ENCODE peak calls at places on chromosomes 3 and 15, in five cellular contexts. T is ascending aorta, W is upper lobe of right lung, P is heart right ventricle, G is BE2C. B is an unnamed sample.
A peak's percentile ranks its signal among the peaks of the same experiment; 100 is the strongest.

GRCh38 chr3:60048447-60048848 is 998.6 kb upstream of the CFAP20DC start:
- DNase-seq in P (no peak), T (no peak), W (no peak), G (no peak), B (no peak)

GRCh38 chr15:42156266-42156922 is at the start of gene PLA2G4F:
- DNase-seq in W (peak; percentile 88), P (no peak), G (no peak), T (peak; percentile 58), B (no peak)

GRCh38 chr3:181614878-181615277 is 96.8 kb upstream of the SOX2 start:
- DNase-seq in T (no peak), W (no peak), P (no peak), G (no peak), B (no peak)

GRCh38 chr3:126499401-126499800 is 18.2 kb downstream of the UROC1 start:
- DNase-seq in T (no peak), P (no peak), G (no peak), W (no peak), B (no peak)

GRCh38 chr3:184813357-184813756 is 1.4 kb downstream of the VPS8 start:
- DNase-seq in W (no peak), G (no peak), T (no peak), P (no peak), B (no peak)

GRCh38 chr3:177652556-177653290 is 455.4 kb upstream of the TBL1XR1 start:
- DNase-seq in P (no peak), G (no peak), W (no peak), T (no peak), B (no peak)

GRCh38 chr3:11335056-11335608 is 62.9 kb downstream of the ATG7 start:
- DNase-seq in G (peak; percentile 12), W (no peak), T (no peak), P (peak; percentile 26), B (no peak)

GRCh38 chr3:150105886-150106612 is 135.4 kb upstream of the PFN2 start:
- DNase-seq in G (no peak), P (no peak), T (no peak), W (no peak), B (no peak)

GRCh38 chr15:65952425-65953053 is 83.2 kb downstream of the RAB11A start:
- DNase-seq in W (no peak), G (no peak), P (peak; percentile 21), T (no peak), B (no peak)

GRCh38 chr3:117998071-117998470 is 1036.6 kb downstream of the IGSF11 start:
- DNase-seq in G (peak; percentile 14), P (no peak), W (no peak), T (no peak), B (no peak)

GRCh38 chr3:41338276-41338675 is 139.0 kb downstream of the CTNNB1 start:
- DNase-seq in P (no peak), G (no peak), W (no peak), T (no peak), B (no peak)

GRCh38 chr3:58009026-58009748 is 965 bp downstream of the FLNB start:
- DNase-seq in W (peak; percentile 70), G (no peak), P (no peak), T (peak; percentile 68), B (peak; percentile 82)
- H3K4me1 ChIP-seq in W (peaks cover 25% of the 10 kb centered on the region), G (peaks cover 5% of the 10 kb centered on the region), P (peaks cover 50% of the 10 kb centered on the region), T (peaks cover 8% of the 10 kb centered on the region), B (peaks cover 65% of the 10 kb centered on the region)

DNA sequence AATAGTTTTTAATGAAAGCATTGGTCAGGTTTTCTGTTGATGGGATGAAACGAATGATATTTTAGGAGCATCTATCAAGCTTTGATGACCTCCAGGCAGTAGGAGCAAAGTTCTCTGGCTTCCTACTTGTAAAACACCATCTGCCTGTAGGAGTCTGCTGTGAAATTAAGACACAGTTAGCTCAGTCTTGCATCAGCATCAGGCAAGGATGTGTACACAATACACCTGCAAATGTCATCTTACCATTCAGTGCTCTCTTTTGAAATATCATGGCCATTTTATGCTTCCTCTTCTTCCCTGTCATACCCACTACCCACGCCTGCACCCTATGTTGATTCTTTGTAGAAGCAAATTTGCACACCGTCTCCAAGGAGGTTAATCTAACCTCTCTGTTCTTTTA is 38.2 kb downstream of the B3GALNT1 start:
- DNase-seq in W (no peak), G (no peak), P (no peak), T (no peak), B (no peak)
- H3K4me1 ChIP-seq in W (peaks cover 5% of the 10 kb centered on the region), G (peaks cover 10% of the 10 kb centered on the region), P (peaks cover 30% of the 10 kb centered on the region), T (peaks cover 6% of the 10 kb centered on the region), B (peaks cover 26% of the 10 kb centered on the region)

GRCh38 chr15:89553632-89554031 is 21.6 kb upstream of the TICRR start:
- DNase-seq in T (no peak), G (no peak), W (no peak), P (no peak), B (no peak)
- H3K4me1 ChIP-seq in T (no peaks in the 10 kb centered on the region), G (no peaks in the 10 kb centered on the region), W (no peaks in the 10 kb centered on the region), P (no peaks in the 10 kb centered on the region), B (no peaks in the 10 kb centered on the region)

GRCh38 chr3:52502001-52502400 is 6.9 kb downstream of the STAB1 start:
- DNase-seq in G (no peak), W (no peak), T (no peak), P (no peak), B (no peak)

GRCh38 chr3:52503788-52504424 is 8.8 kb downstream of the STAB1 start:
- DNase-seq in W (no peak), P (no peak), G (no peak), T (no peak), B (no peak)

GRCh38 chr3:52502808-52503350 is 7.7 kb downstream of the STAB1 start:
- DNase-seq in P (no peak), T (no peak), W (no peak), G (no peak), B (no peak)

GRCh38 chr3:52498134-52499054 is 3.3 kb downstream of the STAB1 start:
- DNase-seq in W (peak; percentile 79), T (peak; percentile 81), G (no peak), P (peak; percentile 43), B (no peak)

DNA sequence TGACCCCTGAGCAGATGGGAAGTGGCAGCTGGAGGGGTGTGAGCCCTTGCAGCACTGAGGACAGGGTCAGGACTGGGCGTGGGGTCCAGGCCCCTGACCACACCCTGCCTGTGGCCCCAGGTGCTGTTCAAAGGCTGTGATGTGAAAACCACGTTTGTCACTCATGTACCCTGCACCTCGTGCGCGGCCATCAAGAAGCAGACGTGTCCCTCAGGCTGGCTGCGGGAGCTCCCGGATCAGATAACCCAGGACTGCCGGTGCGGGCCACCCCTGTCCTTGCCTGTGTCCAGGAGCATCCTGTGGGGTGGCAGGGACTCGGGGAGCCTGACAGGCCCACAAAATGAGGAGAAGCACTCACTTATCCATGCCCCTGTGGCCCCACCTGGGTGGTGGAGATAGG is 5.9 kb downstream of the STAB1 start:
- DNase-seq in T (no peak), G (no peak), P (no peak), W (no peak), B (no peak)
- H3K4me1 ChIP-seq in T (no peaks in the 10 kb centered on the region), G (no peaks in the 10 kb centered on the region), P (peaks cover 11% of the 10 kb centered on the region), W (peaks cover 10% of the 10 kb centered on the region), B (peaks cover 14% of the 10 kb centered on the region)

DNA sequence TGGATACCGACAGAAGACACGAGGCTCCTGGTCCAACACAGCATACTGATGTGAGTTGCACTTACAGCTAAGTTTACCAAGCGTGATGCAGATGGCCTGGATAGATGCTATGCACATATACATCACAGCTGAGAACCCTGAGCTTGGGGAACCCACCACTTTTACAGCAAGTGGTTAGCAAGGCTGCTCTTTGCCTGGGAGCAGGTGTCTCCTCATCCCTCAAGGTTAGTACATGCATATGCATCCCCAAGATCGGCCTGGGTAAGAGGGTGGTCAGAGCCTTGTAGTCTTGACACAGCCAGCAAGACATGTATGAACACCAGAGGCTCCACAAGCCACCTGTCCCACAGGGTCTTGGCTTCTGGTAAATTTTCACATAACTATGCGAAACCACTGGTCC is 28.3 kb downstream of the LRRC2 start:
- DNase-seq in P (no peak), W (no peak), G (no peak), T (no peak), B (no peak)
- H3K4me1 ChIP-seq in P (peaks cover 17% of the 10 kb centered on the region), W (peaks cover 14% of the 10 kb centered on the region), G (no peaks in the 10 kb centered on the region), T (no peaks in the 10 kb centered on the region), B (peaks cover 9% of the 10 kb centered on the region)

DNA sequence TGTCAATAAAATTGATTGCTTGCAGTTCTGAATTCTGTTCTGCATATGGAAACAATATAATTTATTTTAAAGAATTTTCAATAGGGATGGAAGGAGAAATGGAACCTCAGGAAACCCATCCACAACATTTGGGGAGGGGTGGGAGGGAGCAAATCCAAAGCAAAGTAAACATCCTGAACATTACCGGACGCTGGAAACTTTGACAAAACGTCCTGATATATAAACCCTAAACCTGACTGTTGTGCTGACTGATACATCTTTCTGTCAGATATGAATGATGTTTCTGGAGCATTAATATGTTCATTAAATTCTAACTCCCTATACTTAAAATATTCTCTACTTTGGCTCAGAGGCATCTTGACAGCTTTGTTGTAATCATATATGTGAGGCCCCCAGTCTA is 478.9 kb downstream of the FOXP1 start:
- DNase-seq in W (no peak), G (no peak), P (no peak), T (no peak), B (no peak)
- H3K4me1 ChIP-seq in W (peaks cover 48% of the 10 kb centered on the region), G (no peaks in the 10 kb centered on the region), P (peaks cover 89% of the 10 kb centered on the region), T (peaks cover 19% of the 10 kb centered on the region), B (peaks cover 46% of the 10 kb centered on the region)

GRCh38 chr3:141203866-141204265 is 27.8 kb upstream of the PXYLP1 start:
- DNase-seq in G (no peak), W (no peak), P (no peak), T (no peak), B (no peak)
- H3K4me1 ChIP-seq in G (no peaks in the 10 kb centered on the region), W (no peaks in the 10 kb centered on the region), P (no peaks in the 10 kb centered on the region), T (no peaks in the 10 kb centered on the region), B (no peaks in the 10 kb centered on the region)

GRCh38 chr3:187744169-187745151 is 808 bp downstream of the BCL6 start:
- DNase-seq in W (no peak), T (peak; percentile 81), G (peak; percentile 46), P (peak; percentile 70), B (no peak)

GRCh38 chr3:187743195-187744141 is 1.8 kb downstream of the BCL6 start:
- DNase-seq in G (no peak), P (peak; percentile 73), W (peak; percentile 92), T (peak; percentile 86), B (peak; percentile 89)

GRCh38 chr3:187746059-187746453 is 788 bp upstream of the BCL6 start:
- DNase-seq in W (no peak), G (no peak), T (no peak), P (no peak), B (no peak)

GRCh38 chr3:187746479-187747335 is 1.4 kb upstream of the BCL6 start:
- DNase-seq in W (no peak), G (no peak), P (no peak), T (no peak), B (no peak)

DNA sequence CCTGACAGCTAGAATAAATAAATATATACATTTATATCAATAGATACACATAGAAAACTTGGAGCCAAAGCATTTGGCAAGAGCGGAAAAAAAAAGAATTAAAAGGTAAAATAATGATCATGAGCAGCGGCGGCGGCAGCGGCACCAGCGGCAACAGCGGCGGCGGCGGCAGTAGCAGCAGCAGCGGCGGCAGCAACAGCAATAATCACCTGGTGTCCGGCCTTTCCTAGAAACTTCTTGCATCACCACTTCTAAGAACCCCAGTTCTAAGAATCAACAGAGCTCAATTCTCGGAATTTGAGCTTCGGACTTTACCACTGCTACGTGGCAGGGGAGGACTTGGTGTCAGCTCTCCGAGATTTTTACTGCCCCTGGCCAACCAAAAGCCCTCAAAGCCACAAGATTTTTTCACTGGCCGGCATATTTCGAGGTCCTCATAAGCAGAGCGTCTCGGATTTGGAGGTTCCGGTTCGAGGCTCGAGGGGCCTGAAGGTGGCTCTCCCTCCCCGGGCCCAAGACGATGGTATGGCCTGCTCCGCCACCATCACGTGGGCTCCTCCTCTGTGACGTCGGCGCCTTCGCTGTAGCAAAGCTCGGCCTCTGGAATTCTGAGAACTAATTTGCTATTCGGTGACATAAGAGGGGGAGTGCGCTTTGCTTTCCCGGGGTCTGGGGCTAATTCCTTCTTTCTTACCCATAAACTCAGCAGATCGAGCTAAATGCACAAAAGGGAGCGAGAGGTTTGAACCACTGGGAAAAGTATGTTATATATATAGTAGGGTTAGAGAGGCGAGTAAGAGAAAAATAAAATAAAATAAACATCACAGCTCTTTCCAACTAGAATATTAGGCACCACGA is at the start of gene BCL6:
- DNase-seq in G (peak; percentile 84), P (peak; percentile 94), W (peak; percentile 96), T (peak; percentile 97), B (peak; percentile 96)
- H3K4me1 ChIP-seq in G (no peaks in the 10 kb centered on the region), P (peaks cover 38% of the 10 kb centered on the region), W (peaks cover 45% of the 10 kb centered on the region), T (peaks cover 9% of the 10 kb centered on the region), B (peaks cover 44% of the 10 kb centered on the region)

B was measured in suprapubic skin.